ENCODE peak calls at places on chromosomes 3 and 15, in nine cellular contexts. One of them, this sample, is unnamed.

GRCh38 chr15:50675524-50676144 is 11.0 kb downstream of the TRPM7 start:
- DNase-seq in sigmoid colon: no peak
- DNase-seq in progenitor cell of endocrine pancreas: no peak
- DNase-seq in fibroblast of mammary gland: peak
- DNase-seq in GM06990: no peak
- DNase-seq in tibial artery: no peak
- DNase-seq in cardiac fibroblast: peak
- DNase-seq in heart right ventricle: no peak
- DNase-seq in DND-41: no peak
- DNase-seq in this sample: no peak

GRCh38 chr3:157447026-157447694 is 10.5 kb downstream of the PTX3 start:
- DNase-seq in sigmoid colon: no peak
- DNase-seq in progenitor cell of endocrine pancreas: no peak
- DNase-seq in fibroblast of mammary gland: peak
- DNase-seq in GM06990: no peak
- DNase-seq in tibial artery: no peak
- DNase-seq in cardiac fibroblast: peak
- DNase-seq in heart right ventricle: no peak
- DNase-seq in DND-41: no peak
- DNase-seq in this sample: no peak

GRCh38 chr3:61935819-61936218 is 374.4 kb downstream of the PTPRG start:
- DNase-seq in sigmoid colon: no peak
- DNase-seq in progenitor cell of endocrine pancreas: no peak
- DNase-seq in fibroblast of mammary gland: no peak
- DNase-seq in GM06990: no peak
- DNase-seq in tibial artery: no peak
- DNase-seq in cardiac fibroblast: no peak
- DNase-seq in heart right ventricle: no peak
- DNase-seq in DND-41: no peak
- DNase-seq in this sample: no peak

GRCh38 chr3:60301142-60301541 is 950.1 kb downstream of the FHIT start:
- DNase-seq in sigmoid colon: no peak
- DNase-seq in progenitor cell of endocrine pancreas: no peak
- DNase-seq in fibroblast of mammary gland: peak
- DNase-seq in GM06990: no peak
- DNase-seq in tibial artery: no peak
- DNase-seq in cardiac fibroblast: peak
- DNase-seq in heart right ventricle: no peak
- DNase-seq in DND-41: no peak
- DNase-seq in this sample: no peak

GRCh38 chr3:32105291-32106131 is 909 bp upstream of the GPD1L start:
- DNase-seq in sigmoid colon: no peak
- DNase-seq in progenitor cell of endocrine pancreas: no peak
- DNase-seq in fibroblast of mammary gland: peak
- DNase-seq in GM06990: no peak
- DNase-seq in tibial artery: no peak
- DNase-seq in cardiac fibroblast: no peak
- DNase-seq in heart right ventricle: no peak
- DNase-seq in DND-41: no peak
- DNase-seq in this sample: no peak

GRCh38 chr15:74028646-74029045 is 34.1 kb downstream of the PML start:
- DNase-seq in sigmoid colon: no peak
- DNase-seq in progenitor cell of endocrine pancreas: no peak
- DNase-seq in fibroblast of mammary gland: no peak
- DNase-seq in GM06990: no peak
- DNase-seq in tibial artery: no peak
- DNase-seq in cardiac fibroblast: no peak
- DNase-seq in heart right ventricle: no peak
- DNase-seq in DND-41: no peak
- DNase-seq in this sample: no peak

GRCh38 chr3:105982207-105982606 is 113.4 kb upstream of the CBLB start:
- DNase-seq in sigmoid colon: no peak
- DNase-seq in progenitor cell of endocrine pancreas: no peak
- DNase-seq in fibroblast of mammary gland: no peak
- DNase-seq in GM06990: no peak
- DNase-seq in tibial artery: no peak
- DNase-seq in cardiac fibroblast: no peak
- DNase-seq in heart right ventricle: no peak
- DNase-seq in DND-41: no peak
- DNase-seq in this sample: no peak

GRCh38 chr3:176919836-176920760 is 277.2 kb downstream of the TBL1XR1 start:
- DNase-seq in sigmoid colon: no peak
- DNase-seq in progenitor cell of endocrine pancreas: no peak
- DNase-seq in fibroblast of mammary gland: peak
- DNase-seq in GM06990: no peak
- DNase-seq in tibial artery: no peak
- DNase-seq in cardiac fibroblast: peak
- DNase-seq in heart right ventricle: no peak
- DNase-seq in DND-41: no peak
- DNase-seq in this sample: no peak

GRCh38 chr15:67474405-67475080 is 46.4 kb upstream of the C15orf61 start:
- DNase-seq in sigmoid colon: no peak
- DNase-seq in progenitor cell of endocrine pancreas: no peak
- DNase-seq in fibroblast of mammary gland: no peak
- DNase-seq in GM06990: no peak
- DNase-seq in tibial artery: no peak
- DNase-seq in cardiac fibroblast: no peak
- DNase-seq in heart right ventricle: no peak
- DNase-seq in DND-41: no peak
- DNase-seq in this sample: no peak

GRCh38 chr3:153038779-153039178 is 123.2 kb upstream of the RAP2B start:
- DNase-seq in sigmoid colon: no peak
- DNase-seq in progenitor cell of endocrine pancreas: no peak
- DNase-seq in fibroblast of mammary gland: peak
- DNase-seq in GM06990: no peak
- DNase-seq in tibial artery: no peak
- DNase-seq in cardiac fibroblast: no peak
- DNase-seq in heart right ventricle: no peak
- DNase-seq in DND-41: no peak
- DNase-seq in this sample: no peak

GRCh38 chr3:168459229-168459784 is 363.6 kb upstream of the GOLIM4 start:
- DNase-seq in sigmoid colon: no peak
- DNase-seq in progenitor cell of endocrine pancreas: no peak
- DNase-seq in fibroblast of mammary gland: peak
- DNase-seq in GM06990: no peak
- DNase-seq in tibial artery: no peak
- DNase-seq in cardiac fibroblast: no peak
- DNase-seq in heart right ventricle: no peak
- DNase-seq in DND-41: no peak
- DNase-seq in this sample: no peak

GRCh38 chr3:88810455-88810854 is 297.0 kb upstream of the EPHA3 start:
- DNase-seq in sigmoid colon: no peak
- DNase-seq in progenitor cell of endocrine pancreas: no peak
- DNase-seq in fibroblast of mammary gland: peak
- DNase-seq in GM06990: no peak
- DNase-seq in tibial artery: no peak
- DNase-seq in cardiac fibroblast: peak
- DNase-seq in heart right ventricle: peak
- DNase-seq in DND-41: no peak
- DNase-seq in this sample: no peak

GRCh38 chr15:100918034-100918689 is 995 bp upstream of the LRRK1 start:
- DNase-seq in sigmoid colon: peak
- DNase-seq in progenitor cell of endocrine pancreas: peak
- DNase-seq in fibroblast of mammary gland: peak
- DNase-seq in GM06990: peak
- DNase-seq in tibial artery: peak
- DNase-seq in cardiac fibroblast: peak
- DNase-seq in heart right ventricle: peak
- DNase-seq in DND-41: no peak
- DNase-seq in this sample: peak

GRCh38 chr3:40756500-40756899 is 231.7 kb downstream of the ZNF621 start:
- DNase-seq in sigmoid colon: no peak
- DNase-seq in progenitor cell of endocrine pancreas: no peak
- DNase-seq in fibroblast of mammary gland: no peak
- DNase-seq in GM06990: no peak
- DNase-seq in tibial artery: no peak
- DNase-seq in cardiac fibroblast: no peak
- DNase-seq in heart right ventricle: no peak
- DNase-seq in DND-41: no peak
- DNase-seq in this sample: no peak

GRCh38 chr3:15903776-15904720 is 106.3 kb upstream of the ANKRD28 start:
- DNase-seq in sigmoid colon: no peak
- DNase-seq in progenitor cell of endocrine pancreas: no peak
- DNase-seq in fibroblast of mammary gland: peak
- DNase-seq in GM06990: no peak
- DNase-seq in tibial artery: peak
- DNase-seq in cardiac fibroblast: no peak
- DNase-seq in heart right ventricle: peak
- DNase-seq in DND-41: no peak
- DNase-seq in this sample: peak

GRCh38 chr3:67335813-67336212 is 318.6 kb downstream of the SUCLG2 start:
- DNase-seq in sigmoid colon: no peak
- DNase-seq in progenitor cell of endocrine pancreas: no peak
- DNase-seq in fibroblast of mammary gland: no peak
- DNase-seq in GM06990: no peak
- DNase-seq in tibial artery: no peak
- DNase-seq in cardiac fibroblast: peak
- DNase-seq in heart right ventricle: no peak
- DNase-seq in DND-41: peak
- DNase-seq in this sample: no peak

GRCh38 chr15:73572296-73572695 is 60.9 kb downstream of the NPTN start:
- DNase-seq in sigmoid colon: no peak
- DNase-seq in progenitor cell of endocrine pancreas: no peak
- DNase-seq in fibroblast of mammary gland: no peak
- DNase-seq in GM06990: no peak
- DNase-seq in tibial artery: no peak
- DNase-seq in cardiac fibroblast: no peak
- DNase-seq in heart right ventricle: no peak
- DNase-seq in DND-41: no peak
- DNase-seq in this sample: no peak

GRCh38 chr3:177835008-177835407 is 637.7 kb upstream of the TBL1XR1 start:
- DNase-seq in sigmoid colon: no peak
- DNase-seq in progenitor cell of endocrine pancreas: no peak
- DNase-seq in fibroblast of mammary gland: peak
- DNase-seq in GM06990: no peak
- DNase-seq in tibial artery: no peak
- DNase-seq in cardiac fibroblast: peak
- DNase-seq in heart right ventricle: no peak
- DNase-seq in DND-41: peak
- DNase-seq in this sample: no peak

GRCh38 chr3:153621988-153622387 is 460.0 kb downstream of the RAP2B start:
- DNase-seq in sigmoid colon: no peak
- DNase-seq in progenitor cell of endocrine pancreas: no peak
- DNase-seq in fibroblast of mammary gland: no peak
- DNase-seq in GM06990: peak
- DNase-seq in tibial artery: no peak
- DNase-seq in cardiac fibroblast: no peak
- DNase-seq in heart right ventricle: no peak
- DNase-seq in DND-41: no peak
- DNase-seq in this sample: no peak

GRCh38 chr3:17301271-17301670 is 416.5 kb downstream of the PLCL2 start:
- DNase-seq in sigmoid colon: no peak
- DNase-seq in progenitor cell of endocrine pancreas: no peak
- DNase-seq in fibroblast of mammary gland: peak
- DNase-seq in GM06990: no peak
- DNase-seq in tibial artery: no peak
- DNase-seq in cardiac fibroblast: no peak
- DNase-seq in heart right ventricle: no peak
- DNase-seq in DND-41: no peak
- DNase-seq in this sample: no peak
- TF ChIP-seq CTCF in sigmoid colon: no peak
- TF ChIP-seq CTCF in progenitor cell of endocrine pancreas: no peak
- TF ChIP-seq CTCF in fibroblast of mammary gland: no peak
- TF ChIP-seq CTCF in GM06990: no peak
- TF ChIP-seq CTCF in tibial artery: no peak
- TF ChIP-seq CTCF in cardiac fibroblast: no peak
- TF ChIP-seq CTCF in heart right ventricle: no peak
- TF ChIP-seq CTCF in DND-41: no peak
- TF ChIP-seq CTCF in this sample: no peak

GRCh38 chr3:113277886-113278598 is 66.7 kb downstream of the BOC start:
- DNase-seq in sigmoid colon: no peak
- DNase-seq in progenitor cell of endocrine pancreas: no peak
- DNase-seq in fibroblast of mammary gland: no peak
- DNase-seq in GM06990: no peak
- DNase-seq in tibial artery: no peak
- DNase-seq in cardiac fibroblast: no peak
- DNase-seq in heart right ventricle: no peak
- DNase-seq in DND-41: no peak
- DNase-seq in this sample: no peak
- TF ChIP-seq CTCF in sigmoid colon: no peak
- TF ChIP-seq CTCF in progenitor cell of endocrine pancreas: no peak
- TF ChIP-seq CTCF in fibroblast of mammary gland: peak
- TF ChIP-seq CTCF in GM06990: peak
- TF ChIP-seq CTCF in tibial artery: no peak
- TF ChIP-seq CTCF in cardiac fibroblast: peak
- TF ChIP-seq CTCF in heart right ventricle: no peak
- TF ChIP-seq CTCF in DND-41: peak
- TF ChIP-seq CTCF in this sample: no peak

GRCh38 chr3:52893723-52894122 is 3.6 kb downstream of the STIMATE start:
- DNase-seq in sigmoid colon: no peak
- DNase-seq in progenitor cell of endocrine pancreas: no peak
- DNase-seq in fibroblast of mammary gland: no peak
- DNase-seq in GM06990: no peak
- DNase-seq in tibial artery: peak
- DNase-seq in cardiac fibroblast: no peak
- DNase-seq in heart right ventricle: no peak
- DNase-seq in DND-41: no peak
- DNase-seq in this sample: no peak

GRCh38 chr3:52896613-52897012 is 735 bp downstream of the STIMATE start:
- DNase-seq in sigmoid colon: no peak
- DNase-seq in progenitor cell of endocrine pancreas: no peak
- DNase-seq in fibroblast of mammary gland: no peak
- DNase-seq in GM06990: no peak
- DNase-seq in tibial artery: no peak
- DNase-seq in cardiac fibroblast: no peak
- DNase-seq in heart right ventricle: no peak
- DNase-seq in DND-41: peak
- DNase-seq in this sample: no peak

GRCh38 chr3:52894756-52895155 is 2.6 kb downstream of the STIMATE start:
- DNase-seq in sigmoid colon: no peak
- DNase-seq in progenitor cell of endocrine pancreas: no peak
- DNase-seq in fibroblast of mammary gland: no peak
- DNase-seq in GM06990: no peak
- DNase-seq in tibial artery: no peak
- DNase-seq in cardiac fibroblast: no peak
- DNase-seq in heart right ventricle: no peak
- DNase-seq in DND-41: no peak
- DNase-seq in this sample: no peak

GRCh38 chr3:52895416-52895815 is 1.9 kb downstream of the STIMATE start:
- DNase-seq in sigmoid colon: no peak
- DNase-seq in progenitor cell of endocrine pancreas: no peak
- DNase-seq in fibroblast of mammary gland: no peak
- DNase-seq in GM06990: no peak
- DNase-seq in tibial artery: no peak
- DNase-seq in cardiac fibroblast: no peak
- DNase-seq in heart right ventricle: no peak
- DNase-seq in DND-41: no peak
- DNase-seq in this sample: no peak

GRCh38 chr3:52897130-52898109 is at the start of gene STIMATE:
- DNase-seq in sigmoid colon: peak
- DNase-seq in progenitor cell of endocrine pancreas: peak
- DNase-seq in fibroblast of mammary gland: peak
- DNase-seq in GM06990: peak
- DNase-seq in tibial artery: peak
- DNase-seq in cardiac fibroblast: peak
- DNase-seq in heart right ventricle: peak
- DNase-seq in DND-41: peak
- DNase-seq in this sample: peak
- TF ChIP-seq CTCF in sigmoid colon: no peak
- TF ChIP-seq CTCF in progenitor cell of endocrine pancreas: no peak
- TF ChIP-seq CTCF in fibroblast of mammary gland: no peak
- TF ChIP-seq CTCF in GM06990: no peak
- TF ChIP-seq CTCF in tibial artery: no peak
- TF ChIP-seq CTCF in cardiac fibroblast: no peak
- TF ChIP-seq CTCF in heart right ventricle: no peak
- TF ChIP-seq CTCF in DND-41: no peak
- TF ChIP-seq CTCF in this sample: no peak

GRCh38 chr3:124768812-124769211 is 38.6 kb downstream of the UMPS start:
- DNase-seq in sigmoid colon: no peak
- DNase-seq in progenitor cell of endocrine pancreas: no peak
- DNase-seq in fibroblast of mammary gland: no peak
- DNase-seq in GM06990: no peak
- DNase-seq in tibial artery: no peak
- DNase-seq in cardiac fibroblast: no peak
- DNase-seq in heart right ventricle: no peak
- DNase-seq in DND-41: no peak
- DNase-seq in this sample: no peak
- TF ChIP-seq CTCF in sigmoid colon: no peak
- TF ChIP-seq CTCF in progenitor cell of endocrine pancreas: peak
- TF ChIP-seq CTCF in fibroblast of mammary gland: peak
- TF ChIP-seq CTCF in GM06990: peak
- TF ChIP-seq CTCF in tibial artery: no peak
- TF ChIP-seq CTCF in cardiac fibroblast: peak
- TF ChIP-seq CTCF in heart right ventricle: peak
- TF ChIP-seq CTCF in DND-41: peak
- TF ChIP-seq CTCF in this sample: peak